ENCODE peak calls at places on chromosomes 5 and 9, in four cellular contexts. Z is activated CD4-positive, alpha-beta T cell treated with anti-CD3 and anti-CD28 coated beads, Interleukin-2, amount 50 U/mL, for 48 hours; E is cardiac fibroblast; Y is left cardiac atrium. U is an unnamed sample.

GRCh38 chr5:7886849-7887460 is 18.0 kb downstream of the MTRR start:
- DNase-seq in Z (no peak), E (peak; percentile 77), Y (no peak), U (peak; percentile 59)

GRCh38 chr9:109953813-109954489 is 174.0 kb downstream of the PALM2AKAP2 start:
- DNase-seq in Z (no peak), E (no peak), Y (no peak), U (no peak)

GRCh38 chr5:65967288-65968066 is 41.1 kb downstream of the ERBIN start:
- DNase-seq in Z (no peak), E (no peak), Y (no peak), U (no peak)

GRCh38 chr5:107149243-107149642 is 521.5 kb downstream of the EFNA5 start:
- DNase-seq in Z (no peak), E (no peak), Y (no peak), U (no peak)

GRCh38 chr5:176529824-176530195 is 7.4 kb downstream of the RNF44 start:
- DNase-seq in Z (peak; percentile 39), E (no peak), Y (no peak), U (no peak)

GRCh38 chr9:33924978-33925797 is 108.2 kb downstream of the UBE2R2 start:
- DNase-seq in Z (peak; percentile 32), E (peak; percentile 69), Y (no peak), U (peak; percentile 85)

GRCh38 chr9:110916361-110916760 is 121.9 kb downstream of the LPAR1 start:
- DNase-seq in Z (no peak), E (peak; percentile 71), Y (no peak), U (no peak)

GRCh38 chr5:24141046-24141445 is 503.7 kb downstream of the CDH10 start:
- DNase-seq in Z (no peak), E (no peak), Y (peak; percentile 24), U (peak; percentile 8)

GRCh38 chr9:16461851-16462250 is 408.6 kb downstream of the BNC2 start:
- DNase-seq in Z (no peak), E (no peak), Y (no peak), U (no peak)

GRCh38 chr5:16880547-16880946 is 55.5 kb downstream of the MYO10 start:
- DNase-seq in Z (no peak), E (no peak), Y (no peak), U (no peak)

GRCh38 chr5:14364096-14364495 is 217.5 kb upstream of the OTULINL start:
- DNase-seq in Z (no peak), E (no peak), Y (no peak), U (no peak)

GRCh38 chr9:116639251-116639741 is 47.8 kb upstream of the TRIM32 start:
- DNase-seq in Z (no peak), E (peak; percentile 43), Y (no peak), U (no peak)

GRCh38 chr5:140018096-140018481 is 25.0 kb downstream of the NRG2 start:
- DNase-seq in Z (no peak), E (no peak), Y (no peak), U (peak; percentile 64)

GRCh38 chr5:127846884-127847283 is 143.7 kb downstream of the CCDC192 start:
- DNase-seq in Z (no peak), E (peak; percentile 22), Y (no peak), U (no peak)

GRCh38 chr5:116559673-116560164 is 14.9 kb downstream of the SEMA6A start:
- DNase-seq in Z (no peak), E (no peak), Y (no peak), U (no peak)

GRCh38 chr5:113202904-113203716 is 226.5 kb downstream of the DCP2 start:
- DNase-seq in Z (no peak), E (peak; percentile 68), Y (peak; percentile 87), U (no peak)

GRCh38 chr9:120886490-120886967 is 9.5 kb upstream of the PHF19 start:
- DNase-seq in Z (no peak), E (peak; percentile 66), Y (no peak), U (no peak)

GRCh38 chr5:79413112-79413511 is 100.8 kb downstream of the HOMER1 start:
- DNase-seq in Z (no peak), E (peak; percentile 10), Y (no peak), U (no peak)

GRCh38 chr9:95726756-95727155 is 148.7 kb upstream of the ERCC6L2 start:
- DNase-seq in Z (no peak), E (peak; percentile 74), Y (no peak), U (peak; percentile 78)

GRCh38 chr5:35306716-35307365 is 76.6 kb upstream of the PRLR start:
- DNase-seq in Z (no peak), E (no peak), Y (no peak), U (no peak)

GRCh38 chr5:177307544-177308363 is 3.9 kb downstream of the MXD3 start:
- DNase-seq in Z (no peak), E (no peak), Y (no peak), U (no peak)

GRCh38 chr5:160469156-160470144 is 47.8 kb downstream of the PTTG1 start:
- DNase-seq in Z (no peak), E (peak; percentile 47), Y (no peak), U (no peak)

GRCh38 chr5:69359699-69360098 is 9.6 kb downstream of the AK6 start:
- DNase-seq in Z (no peak), E (no peak), Y (no peak), U (no peak)

GRCh38 chr5:2193142-2193922 is 310.6 kb upstream of the IRX4 start:
- DNase-seq in Z (no peak), E (no peak), Y (no peak), U (no peak)

GRCh38 chr9:114087721-114088120 is 9.6 kb upstream of the AMBP start:
- DNase-seq in Z (no peak), E (no peak), Y (no peak), U (no peak)

U was measured in G401.